ENCODE peak calls at places on chromosomes 2 and 18, in nine cellular contexts. A is aorta, Q is A549, I is foreskin fibroblast, F is GM06990, G is tibial artery, B is kidney, P is OCI-LY7, L is dorsolateral prefrontal cortex. D is an unnamed sample.

GRCh38 chr2:176067587-176068002 is 16.2 kb downstream of the EVX2 start:
- DNase-seq in P (no peak), A (no peak), G (no peak), Q (no peak), I (no peak), F (no peak), B (peak; percentile 66), L (no peak), D (peak; percentile 60)

GRCh38 chr2:101732199-101732598 is 34.7 kb downstream of the MAP4K4 start:
- DNase-seq in A (no peak), P (no peak), G (no peak), Q (no peak), I (no peak), B (no peak), L (no peak), F (no peak), D (no peak)

GRCh38 chr2:101406867-101407266 is 19.6 kb upstream of the CREG2 start:
- DNase-seq in A (peak; percentile 46), L (no peak), P (no peak), G (no peak), B (no peak), F (no peak), Q (no peak), I (peak; percentile 94), D (no peak)

GRCh38 chr18:40529478-40529877 is 1425.6 kb upstream of the PIK3C3 start:
- DNase-seq in F (no peak), B (no peak), I (peak; percentile 1), G (no peak), Q (no peak), L (no peak), A (no peak), P (no peak), D (no peak)

GRCh38 chr18:245282-245847 is 22.5 kb downstream of the THOC1 start:
- DNase-seq in Q (no peak), B (no peak), I (peak; percentile 3), A (no peak), F (no peak), L (no peak), P (no peak), G (no peak), D (no peak)

GRCh38 chr2:170660406-170660805 is 54.7 kb upstream of the SP5 start:
- DNase-seq in Q (no peak), F (no peak), I (peak; percentile 27), A (no peak), G (no peak), P (no peak), B (no peak), L (no peak), D (no peak)

GRCh38 chr2:240967681-240968621 is 30.5 kb upstream of the SNED1 start:
- DNase-seq in Q (no peak), I (no peak), P (no peak), G (no peak), F (no peak), B (peak; percentile 69), L (no peak), A (no peak), D (peak; percentile 59)

GRCh38 chr18:9928646-9929259 is 14.9 kb downstream of the VAPA start:
- DNase-seq in P (no peak), G (no peak), L (no peak), F (no peak), B (no peak), Q (no peak), I (no peak), A (no peak), D (no peak)

GRCh38 chr2:23626701-23627181 is 241.8 kb downstream of the KLHL29 start:
- DNase-seq in Q (no peak), A (no peak), L (peak; percentile 12), B (peak; percentile 61), G (no peak), F (no peak), I (no peak), P (no peak), D (no peak)

GRCh38 chr2:47065771-47066380 is 89.2 kb downstream of the STPG4 start:
- DNase-seq in Q (no peak), G (no peak), B (no peak), L (no peak), I (peak; percentile 94), F (no peak), A (no peak), P (no peak), D (no peak)

GRCh38 chr2:216142540-216142939 is 33.4 kb downstream of the XRCC5 start:
- DNase-seq in B (no peak), I (peak; percentile 83), G (no peak), F (peak; percentile 58), P (no peak), L (no peak), A (no peak), Q (no peak), D (no peak)

GRCh38 chr2:174673405-174673804 is 75.8 kb upstream of the WIPF1 start:
- DNase-seq in B (no peak), I (no peak), G (no peak), P (no peak), A (no peak), L (no peak), Q (no peak), F (no peak), D (no peak)

GRCh38 chr2:190792956-190793888 is 87.4 kb upstream of the GLS start:
- DNase-seq in P (no peak), F (no peak), Q (no peak), A (no peak), I (no peak), G (no peak), L (no peak), B (no peak), D (no peak)

DNA sequence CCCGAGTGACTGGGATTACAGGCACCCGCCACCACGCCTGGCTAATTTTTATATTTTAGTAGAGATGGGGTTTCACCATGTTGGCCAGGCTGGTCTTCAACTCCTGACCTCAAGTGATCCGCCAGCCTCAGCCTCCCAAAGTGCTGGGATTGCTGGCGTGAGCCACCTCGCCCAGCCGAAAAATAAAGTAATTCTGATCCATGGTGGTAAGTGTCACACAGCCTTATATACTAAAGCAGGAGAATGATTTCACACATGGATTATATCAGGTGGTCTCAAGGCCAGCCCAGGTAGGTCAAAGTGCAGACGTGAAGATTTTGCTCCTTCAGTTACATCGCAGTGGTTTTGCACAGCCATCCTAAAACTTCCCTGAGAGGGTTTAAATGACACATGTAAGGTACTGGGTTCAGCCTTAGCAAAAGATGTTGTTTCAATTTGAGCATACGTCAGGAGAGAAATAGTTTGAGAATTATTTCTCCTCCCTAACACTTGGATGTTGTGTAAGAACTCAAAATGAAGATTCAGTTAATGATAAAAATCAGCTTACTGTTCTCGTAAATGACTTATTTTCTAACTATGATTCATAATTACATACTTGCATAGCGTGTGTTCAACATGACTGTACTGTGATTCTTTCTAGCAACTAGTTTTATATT is 93.0 kb upstream of the SLC39A10 start:
- DNase-seq in P (no peak), B (no peak), F (no peak), I (peak; percentile 76), L (no peak), Q (no peak), A (no peak), G (no peak), D (no peak)
- H3K4me3 ChIP-seq in P (peak overlapping the region; percentile 8), B (no peak overlapping the region), F (no peak overlapping the region), I (no peak overlapping the region), L (no peak overlapping the region), Q (no peak overlapping the region), A (no peak overlapping the region), G (no peak overlapping the region), D (no peak overlapping the region)

DNA sequence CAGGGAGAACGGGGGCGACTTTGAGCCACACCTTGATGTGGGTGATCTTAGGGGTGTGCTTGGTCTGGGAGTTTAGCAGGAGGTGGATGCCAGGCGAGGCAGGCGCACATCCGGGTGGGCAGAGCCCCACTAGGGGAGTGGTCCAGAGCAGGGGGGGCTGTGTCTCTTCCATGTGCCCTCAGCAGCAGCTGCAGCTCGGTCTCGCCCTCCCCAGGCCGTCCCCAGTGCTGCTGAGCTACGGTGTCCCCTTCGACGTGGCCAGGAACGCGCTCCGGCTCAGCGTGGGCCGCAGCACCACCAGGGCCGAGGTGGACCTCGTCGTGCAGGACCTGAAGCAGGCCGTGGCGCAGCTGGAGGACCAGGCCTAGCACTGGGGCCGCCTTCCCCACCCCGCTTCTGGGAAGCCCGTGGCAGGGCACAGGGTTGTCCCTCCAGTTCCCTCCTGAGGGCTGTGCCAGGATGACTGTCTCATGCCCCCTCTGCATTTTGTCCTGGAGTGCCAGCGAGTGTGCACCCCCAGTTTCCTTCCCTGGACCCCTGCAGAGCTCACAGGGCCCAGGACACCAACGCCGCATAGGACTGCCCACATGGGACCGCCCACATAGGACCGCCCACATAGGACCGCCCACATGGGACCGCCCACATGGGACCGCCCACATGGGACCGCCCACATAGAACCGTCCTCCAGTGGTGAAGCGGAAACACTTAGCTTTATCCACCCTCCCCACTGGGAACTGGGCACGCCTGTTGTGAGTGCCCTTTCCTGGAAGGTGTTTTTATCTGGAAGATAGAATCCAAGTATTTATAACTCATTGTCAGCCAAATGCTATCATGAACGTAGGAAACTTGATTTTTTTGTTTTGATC is 1.9 kb upstream of the ESPNL start:
- DNase-seq in F (peak; percentile 82), B (peak; percentile 66), L (no peak), G (no peak), A (peak; percentile 61), P (peak; percentile 88), Q (peak; percentile 71), I (peak; percentile 33), D (peak; percentile 97)
- H3K4me3 ChIP-seq in F (no peak overlapping the region), B (no peak overlapping the region), L (no peak overlapping the region), G (no peak overlapping the region), A (no peak overlapping the region), P (peak overlapping the region; percentile 18), Q (no peak overlapping the region), I (no peak overlapping the region), D (no peak overlapping the region)

GRCh38 chr2:105380432-105381118 is 18.3 kb downstream of the FHL2 start:
- DNase-seq in I (no peak), G (peak; percentile 61), L (no peak), A (no peak), P (no peak), B (no peak), F (no peak), Q (no peak), D (no peak)
- H3K4me3 ChIP-seq in I (no peak overlapping the region), G (no peak overlapping the region), L (no peak overlapping the region), A (no peak overlapping the region), P (no peak overlapping the region), B (no peak overlapping the region), F (no peak overlapping the region), Q (no peak overlapping the region), D (no peak overlapping the region)

GRCh38 chr2:219520079-219520478 is 5.8 kb downstream of the ASIC4 start:
- DNase-seq in P (no peak), Q (no peak), A (no peak), F (no peak), B (no peak), I (peak; percentile 55), G (no peak), L (no peak), D (peak; percentile 65)

GRCh38 chr2:219523031-219523671 is 8.9 kb downstream of the ASIC4 start:
- DNase-seq in Q (no peak), A (no peak), I (no peak), B (no peak), L (no peak), F (no peak), P (no peak), G (no peak), D (peak; percentile 88)

GRCh38 chr2:219519526-219519916 is 5.2 kb downstream of the ASIC4 start:
- DNase-seq in F (no peak), B (no peak), L (no peak), Q (no peak), A (no peak), P (no peak), I (no peak), G (no peak), D (no peak)

GRCh38 chr2:219522111-219523030 is 8.1 kb downstream of the ASIC4 start:
- DNase-seq in L (peak; percentile 72), P (no peak), I (peak; percentile 91), F (no peak), Q (no peak), A (no peak), B (no peak), G (no peak), D (peak; percentile 98)

GRCh38 chr2:219521066-219521880 is 7.0 kb downstream of the ASIC4 start:
- DNase-seq in Q (peak; percentile 87), A (no peak), L (no peak), B (no peak), P (no peak), F (no peak), G (no peak), I (peak; percentile 71), D (peak; percentile 97)
- H3K4me3 ChIP-seq in Q (peak overlapping the region; percentile 9), A (no peak overlapping the region), L (no peak overlapping the region), B (no peak overlapping the region), P (no peak overlapping the region), F (no peak overlapping the region), G (no peak overlapping the region), I (no peak overlapping the region), D (no peak overlapping the region)

D was measured in H7.